ENCODE peak calls at places on chromosomes 11 and 22, in four cellular contexts. One of them, this sample, is unnamed.

GRCh38 chr11:45922425-45923082 is at the start of gene LARGE2:
- DNase-seq in foreskin melanocyte: no peak
- DNase-seq in CD4-positive, CD25-positive, alpha-beta regulatory T cell: no peak
- DNase-seq in astrocyte: no peak
- DNase-seq in this sample: no peak

GRCh38 chr11:65433657-65434056 is 11.1 kb downstream of the NEAT1 start:
- DNase-seq in foreskin melanocyte: no peak
- DNase-seq in CD4-positive, CD25-positive, alpha-beta regulatory T cell: no peak
- DNase-seq in astrocyte: no peak
- DNase-seq in this sample: no peak

GRCh38 chr11:110762596-110762995 is 50.4 kb upstream of the ARHGAP20 start:
- DNase-seq in foreskin melanocyte: peak
- DNase-seq in CD4-positive, CD25-positive, alpha-beta regulatory T cell: no peak
- DNase-seq in astrocyte: no peak
- DNase-seq in this sample: no peak

GRCh38 chr11:2859706-2860037 is 25.9 kb downstream of the CDKN1C start:
- DNase-seq in foreskin melanocyte: no peak
- DNase-seq in CD4-positive, CD25-positive, alpha-beta regulatory T cell: no peak
- DNase-seq in astrocyte: no peak
- DNase-seq in this sample: no peak

GRCh38 chr11:2136952-2137201 is 2.3 kb downstream of the IGF2 start:
- DNase-seq in foreskin melanocyte: no peak
- DNase-seq in CD4-positive, CD25-positive, alpha-beta regulatory T cell: no peak
- DNase-seq in astrocyte: no peak
- DNase-seq in this sample: no peak

GRCh38 chr11:33068611-33069340 is 29.4 kb downstream of the TCP11L1 start:
- DNase-seq in foreskin melanocyte: no peak
- DNase-seq in CD4-positive, CD25-positive, alpha-beta regulatory T cell: no peak
- DNase-seq in astrocyte: no peak
- DNase-seq in this sample: no peak

GRCh38 chr11:5891216-5891800 is 1.7 kb upstream of the OR52E5 start:
- DNase-seq in foreskin melanocyte: peak
- DNase-seq in CD4-positive, CD25-positive, alpha-beta regulatory T cell: no peak
- DNase-seq in astrocyte: peak
- DNase-seq in this sample: no peak

GRCh38 chr11:96238563-96239166 is 104.3 kb downstream of the MAML2 start:
- DNase-seq in foreskin melanocyte: no peak
- DNase-seq in CD4-positive, CD25-positive, alpha-beta regulatory T cell: no peak
- DNase-seq in astrocyte: peak
- DNase-seq in this sample: no peak

GRCh38 chr11:123187670-123188507 is 7.2 kb downstream of the CLMP start:
- DNase-seq in foreskin melanocyte: no peak
- DNase-seq in CD4-positive, CD25-positive, alpha-beta regulatory T cell: no peak
- DNase-seq in astrocyte: peak
- DNase-seq in this sample: peak

GRCh38 chr11:19077965-19078364 is 17.4 kb upstream of the MRGPRX2 start:
- DNase-seq in foreskin melanocyte: no peak
- DNase-seq in CD4-positive, CD25-positive, alpha-beta regulatory T cell: no peak
- DNase-seq in astrocyte: no peak
- DNase-seq in this sample: no peak

GRCh38 chr11:16791494-16791961 is 53.1 kb downstream of the C11orf58 start:
- DNase-seq in foreskin melanocyte: peak
- DNase-seq in CD4-positive, CD25-positive, alpha-beta regulatory T cell: no peak
- DNase-seq in astrocyte: peak
- DNase-seq in this sample: peak

GRCh38 chr22:49724030-49724892 is 103.4 kb downstream of the BRD1 start:
- DNase-seq in foreskin melanocyte: no peak
- DNase-seq in CD4-positive, CD25-positive, alpha-beta regulatory T cell: peak
- DNase-seq in astrocyte: no peak
- DNase-seq in this sample: no peak

GRCh38 chr22:46087816-46088277 is 62.5 kb upstream of the PPARA start:
- DNase-seq in foreskin melanocyte: no peak
- DNase-seq in CD4-positive, CD25-positive, alpha-beta regulatory T cell: no peak
- DNase-seq in astrocyte: peak
- DNase-seq in this sample: peak

GRCh38 chr11:3155216-3155615 is 9.9 kb downstream of the OSBPL5 start:
- DNase-seq in foreskin melanocyte: no peak
- DNase-seq in CD4-positive, CD25-positive, alpha-beta regulatory T cell: no peak
- DNase-seq in astrocyte: no peak
- DNase-seq in this sample: no peak

GRCh38 chr22:35587896-35588295 is 29.2 kb downstream of the MB start:
- DNase-seq in foreskin melanocyte: no peak
- DNase-seq in CD4-positive, CD25-positive, alpha-beta regulatory T cell: no peak
- DNase-seq in astrocyte: no peak
- DNase-seq in this sample: no peak

GRCh38 chr11:66327171-66328035 is 8.8 kb downstream of the RIN1 start:
- DNase-seq in foreskin melanocyte: no peak
- DNase-seq in CD4-positive, CD25-positive, alpha-beta regulatory T cell: no peak
- DNase-seq in astrocyte: peak
- DNase-seq in this sample: peak

GRCh38 chr11:67006029-67006884 is 16.7 kb upstream of the SYT12 start:
- DNase-seq in foreskin melanocyte: no peak
- DNase-seq in CD4-positive, CD25-positive, alpha-beta regulatory T cell: no peak
- DNase-seq in astrocyte: no peak
- DNase-seq in this sample: no peak

GRCh38 chr22:29426476-29426875 is 11.9 kb upstream of the RFPL1 start:
- DNase-seq in foreskin melanocyte: no peak
- DNase-seq in CD4-positive, CD25-positive, alpha-beta regulatory T cell: no peak
- DNase-seq in astrocyte: no peak
- DNase-seq in this sample: no peak

GRCh38 chr11:7603031-7603781 is 70.1 kb downstream of the CYB5R2 start:
- DNase-seq in foreskin melanocyte: no peak
- DNase-seq in CD4-positive, CD25-positive, alpha-beta regulatory T cell: no peak
- DNase-seq in astrocyte: no peak
- DNase-seq in this sample: no peak

GRCh38 chr11:57345555-57346151 is 7.5 kb downstream of the P2RX3 start:
- DNase-seq in foreskin melanocyte: peak
- DNase-seq in CD4-positive, CD25-positive, alpha-beta regulatory T cell: peak
- DNase-seq in astrocyte: peak
- DNase-seq in this sample: peak

GRCh38 chr11:80350541-80350940 is 909.7 kb upstream of the TENM4 start:
- DNase-seq in foreskin melanocyte: no peak
- DNase-seq in CD4-positive, CD25-positive, alpha-beta regulatory T cell: no peak
- DNase-seq in astrocyte: no peak
- DNase-seq in this sample: no peak

GRCh38 chr11:77503006-77503405 is 29.1 kb upstream of the PAK1 start:
- DNase-seq in foreskin melanocyte: no peak
- DNase-seq in CD4-positive, CD25-positive, alpha-beta regulatory T cell: no peak
- DNase-seq in astrocyte: peak
- DNase-seq in this sample: peak

GRCh38 chr11:7492253-7492652 is 6.9 kb downstream of the OLFML1 start:
- DNase-seq in foreskin melanocyte: no peak
- DNase-seq in CD4-positive, CD25-positive, alpha-beta regulatory T cell: no peak
- DNase-seq in astrocyte: no peak
- DNase-seq in this sample: no peak

GRCh38 chr22:42074153-42074750 is at the start of gene PHETA2:
- DNase-seq in foreskin melanocyte: no peak
- DNase-seq in CD4-positive, CD25-positive, alpha-beta regulatory T cell: peak
- DNase-seq in astrocyte: no peak
- DNase-seq in this sample: no peak

GRCh38 chr11:84981296-84981695 is 645.8 kb downstream of the DLG2 start:
- DNase-seq in foreskin melanocyte: no peak
- DNase-seq in CD4-positive, CD25-positive, alpha-beta regulatory T cell: no peak
- DNase-seq in astrocyte: peak
- DNase-seq in this sample: peak

GRCh38 chr22:50625131-50625567 is 2.8 kb downstream of the ARSA start:
- DNase-seq in foreskin melanocyte: no peak
- DNase-seq in CD4-positive, CD25-positive, alpha-beta regulatory T cell: no peak
- DNase-seq in astrocyte: no peak
- DNase-seq in this sample: no peak

GRCh38 chr11:130872102-130872501 is 44.2 kb downstream of the SNX19 start:
- DNase-seq in foreskin melanocyte: no peak
- DNase-seq in CD4-positive, CD25-positive, alpha-beta regulatory T cell: no peak
- DNase-seq in astrocyte: no peak
- DNase-seq in this sample: no peak

GRCh38 chr22:49267996-49268395 is 559.7 kb downstream of the BRD1 start:
- DNase-seq in foreskin melanocyte: no peak
- DNase-seq in CD4-positive, CD25-positive, alpha-beta regulatory T cell: no peak
- DNase-seq in astrocyte: no peak
- DNase-seq in this sample: no peak

GRCh38 chr22:31659246-31659645 is 2.8 kb downstream of the PISD start:
- DNase-seq in foreskin melanocyte: no peak
- DNase-seq in CD4-positive, CD25-positive, alpha-beta regulatory T cell: no peak
- DNase-seq in astrocyte: peak
- DNase-seq in this sample: no peak

GRCh38 chr11:113781682-113782081 is 2.1 kb downstream of the CLDN25 start:
- DNase-seq in foreskin melanocyte: no peak
- DNase-seq in CD4-positive, CD25-positive, alpha-beta regulatory T cell: no peak
- DNase-seq in astrocyte: no peak
- DNase-seq in this sample: no peak

GRCh38 chr11:76657139-76657823 is 13.3 kb downstream of the LRRC32 start:
- DNase-seq in foreskin melanocyte: no peak
- DNase-seq in CD4-positive, CD25-positive, alpha-beta regulatory T cell: no peak
- DNase-seq in astrocyte: no peak
- DNase-seq in this sample: no peak

GRCh38 chr22:49534386-49534785 is 293.3 kb downstream of the BRD1 start:
- DNase-seq in foreskin melanocyte: no peak
- DNase-seq in CD4-positive, CD25-positive, alpha-beta regulatory T cell: no peak
- DNase-seq in astrocyte: no peak
- DNase-seq in this sample: no peak

GRCh38 chr11:115990004-115990447 is 485.8 kb upstream of the CADM1 start:
- DNase-seq in foreskin melanocyte: peak
- DNase-seq in CD4-positive, CD25-positive, alpha-beta regulatory T cell: no peak
- DNase-seq in astrocyte: no peak
- DNase-seq in this sample: no peak

GRCh38 chr11:86802601-86803051 is 2.3 kb downstream of the PRSS23 start:
- DNase-seq in foreskin melanocyte: no peak
- DNase-seq in CD4-positive, CD25-positive, alpha-beta regulatory T cell: no peak
- DNase-seq in astrocyte: peak
- DNase-seq in this sample: no peak

GRCh38 chr22:20786536-20786979 is 12.6 kb downstream of the SERPIND1 start:
- DNase-seq in foreskin melanocyte: no peak
- DNase-seq in CD4-positive, CD25-positive, alpha-beta regulatory T cell: no peak
- DNase-seq in astrocyte: no peak
- DNase-seq in this sample: no peak

GRCh38 chr11:48106166-48106565 is 110.4 kb upstream of the OR4B1 start:
- DNase-seq in foreskin melanocyte: no peak
- DNase-seq in CD4-positive, CD25-positive, alpha-beta regulatory T cell: no peak
- DNase-seq in astrocyte: no peak
- DNase-seq in this sample: no peak

GRCh38 chr11:12089473-12089872 is 20.9 kb upstream of the MICAL2 start:
- DNase-seq in foreskin melanocyte: no peak
- DNase-seq in CD4-positive, CD25-positive, alpha-beta regulatory T cell: no peak
- DNase-seq in astrocyte: no peak
- DNase-seq in this sample: no peak

GRCh38 chr11:125167292-125167953 is 2.9 kb downstream of the PKNOX2 start:
- DNase-seq in foreskin melanocyte: peak
- DNase-seq in CD4-positive, CD25-positive, alpha-beta regulatory T cell: no peak
- DNase-seq in astrocyte: no peak
- DNase-seq in this sample: peak

This sample was measured in brain microvascular endothelial cell.